ENCODE peak calls at places on chromosomes 1 and 21, in ten cellular contexts. A is psoas muscle; D is aorta; N is upper lobe of right lung; K is right cardiac atrium; C is left lung; U is CD4-positive, alpha-beta T cell; T is HCT116; Z is PC-3; G is naive thymus-derived CD4-positive, alpha-beta T cell. E is an unnamed sample.
A peak's percentile ranks its signal among the peaks of the same experiment; 100 is the strongest.

GRCh38 chr1:116175621-116176020 is 64.4 kb downstream of the MAB21L3 start:
- ATAC-seq in K (no peak), T (no peak), G (peak; percentile 27), C (no peak), Z (no peak), D (no peak), U (no peak), N (no peak), A (no peak), E (no peak)

GRCh38 chr1:112429749-112430148 is 33.7 kb downstream of the CTTNBP2NL start:
- ATAC-seq in D (no peak), C (peak; percentile 37), U (no peak), A (no peak), T (no peak), G (no peak), N (peak; percentile 49), K (no peak), Z (no peak), E (no peak)

GRCh38 chr1:53048345-53048737 is 13.7 kb upstream of the PODN start:
- ATAC-seq in C (no peak), K (no peak), U (no peak), G (no peak), D (no peak), T (no peak), N (no peak), A (no peak), Z (peak; percentile 36), E (no peak)

GRCh38 chr1:239250353-239251035 is 135.9 kb upstream of the CHRM3 start:
- ATAC-seq in U (no peak), A (no peak), T (no peak), G (peak; percentile 22), Z (peak; percentile 97), D (no peak), K (no peak), C (no peak), N (peak; percentile 15), E (no peak)

GRCh38 chr1:37514350-37515184 is at the start of gene MEAF6:
- ATAC-seq in Z (peak; percentile 94), N (peak; percentile 99), K (peak; percentile 99), D (peak; percentile 100), T (peak; percentile 96), A (peak; percentile 99), G (peak; percentile 99), U (peak; percentile 95), C (peak; percentile 99), E (peak; percentile 98)

GRCh38 chr1:23196627-23197328 is 20.5 kb downstream of the HTR1D start:
- ATAC-seq in U (no peak), T (peak; percentile 92), Z (peak; percentile 85), G (no peak), D (no peak), C (peak; percentile 91), A (no peak), K (no peak), N (peak; percentile 89), E (no peak)

GRCh38 chr1:25111706-25112105 is 120.6 kb downstream of the SYF2 start:
- ATAC-seq in C (no peak), K (no peak), U (no peak), Z (no peak), G (no peak), T (no peak), D (no peak), A (no peak), N (no peak), E (no peak)

GRCh38 chr21:20424943-20425342 is 573.3 kb upstream of the NCAM2 start:
- ATAC-seq in D (no peak), G (no peak), C (no peak), K (no peak), Z (no peak), U (no peak), A (no peak), T (no peak), N (no peak), E (no peak)

GRCh38 chr1:206540044-206540758 is 32.9 kb downstream of the RASSF5 start:
- ATAC-seq in T (no peak), D (peak; percentile 92), G (no peak), N (peak; percentile 94), U (no peak), A (no peak), Z (peak; percentile 91), C (peak; percentile 95), K (peak; percentile 93), E (peak; percentile 56)

GRCh38 chr1:40877681-40878080 is 15.5 kb upstream of the CITED4 start:
- ATAC-seq in G (peak; percentile 42), K (peak; percentile 63), U (no peak), T (peak; percentile 68), C (peak; percentile 70), D (peak; percentile 78), A (peak; percentile 86), Z (peak; percentile 68), N (peak; percentile 64), E (peak; percentile 74)

GRCh38 chr21:42799948-42800347 is 79.4 kb downstream of the WDR4 start:
- ATAC-seq in K (no peak), U (no peak), D (no peak), Z (no peak), G (peak; percentile 34), A (no peak), T (no peak), C (no peak), N (no peak), E (no peak)

GRCh38 chr1:155882766-155883165 is 23.4 kb downstream of the SYT11 start:
- ATAC-seq in G (no peak), K (no peak), D (no peak), N (no peak), A (no peak), U (no peak), Z (no peak), T (no peak), C (no peak), E (no peak)

GRCh38 chr1:110857964-110858948 is 14.7 kb upstream of the CD53 start:
- ATAC-seq in D (no peak), U (no peak), Z (peak; percentile 71), C (peak; percentile 40), T (no peak), A (no peak), G (peak; percentile 51), N (peak; percentile 61), K (no peak), E (no peak)

GRCh38 chr1:228842094-228842775 is 107.0 kb downstream of the RHOU start:
- ATAC-seq in C (peak; percentile 5), N (peak; percentile 4), A (peak; percentile 92), T (peak; percentile 63), G (peak; percentile 71), D (peak; percentile 74), Z (peak; percentile 61), U (no peak), K (peak; percentile 79), E (no peak)

GRCh38 chr1:99704356-99704816 is 58.5 kb downstream of the PALMD start:
- ATAC-seq in D (no peak), T (peak; percentile 42), Z (no peak), C (no peak), K (peak; percentile 47), G (no peak), U (no peak), A (no peak), N (peak; percentile 63), E (no peak)

GRCh38 chr1:117511273-117511672 is 94.6 kb upstream of the TENT5C start:
- ATAC-seq in G (no peak), A (no peak), D (no peak), T (no peak), C (no peak), N (no peak), Z (no peak), K (no peak), U (no peak), E (no peak)

GRCh38 chr1:89553195-89553584 is 28.6 kb downstream of the LRRC8B start:
- ATAC-seq in K (no peak), D (peak; percentile 56), N (peak; percentile 55), U (no peak), A (peak; percentile 29), T (no peak), Z (no peak), G (no peak), C (peak; percentile 76), E (no peak)

DNA sequence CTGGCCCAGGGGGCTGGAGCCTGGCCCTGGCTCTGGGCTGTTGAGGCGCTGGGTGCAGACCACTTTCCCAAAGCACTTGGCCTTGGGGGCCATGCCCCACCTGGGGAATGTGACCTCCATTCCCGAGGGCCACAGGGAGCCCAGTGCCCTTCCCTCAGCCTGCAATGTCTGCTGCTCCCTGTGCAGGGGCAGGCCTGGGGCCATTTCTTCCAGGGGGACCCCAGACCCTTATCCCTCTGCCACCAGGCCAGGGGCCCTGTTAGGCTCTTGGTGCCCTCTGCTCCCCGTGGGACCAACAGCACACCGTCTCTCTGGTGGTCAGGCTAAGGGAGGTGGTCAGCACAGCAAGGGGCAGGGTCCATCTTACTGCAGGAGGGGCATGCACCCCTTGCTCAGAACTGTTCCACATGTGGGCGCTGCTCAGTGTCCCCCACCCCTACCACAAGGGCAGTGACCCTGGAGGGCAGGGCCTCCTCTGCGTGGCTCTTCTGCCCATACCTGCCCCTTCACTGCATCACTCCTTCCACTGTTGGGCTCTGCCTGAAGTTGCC is 1.1 kb upstream of the TMEM52 start:
- ATAC-seq in D (no peak), U (no peak), N (no peak), K (peak; percentile 1), A (no peak), T (no peak), G (no peak), Z (no peak), C (no peak), E (no peak)
- H3K27ac ChIP-seq in D (no peak overlapping the region), U (peak overlapping the region; percentile 41), N (peak overlapping the region; percentile 14), K (no peak overlapping the region), A (peak overlapping the region; percentile 34), T (peak overlapping the region; percentile 69), G (peak overlapping the region; percentile 56), Z (no peak overlapping the region), C (no peak overlapping the region), E (peak overlapping the region; percentile 79)

GRCh38 chr1:31648633-31649032 is 4.0 kb upstream of the PEF1 start:
- ATAC-seq in N (no peak), G (no peak), Z (no peak), K (no peak), T (no peak), A (no peak), U (no peak), C (no peak), D (no peak), E (no peak)
- H3K27ac ChIP-seq in N (no peak overlapping the region), G (no peak overlapping the region), Z (no peak overlapping the region), K (peak overlapping the region; percentile 75), T (no peak overlapping the region), A (no peak overlapping the region), U (no peak overlapping the region), C (no peak overlapping the region), D (no peak overlapping the region), E (peak overlapping the region; percentile 24)

DNA sequence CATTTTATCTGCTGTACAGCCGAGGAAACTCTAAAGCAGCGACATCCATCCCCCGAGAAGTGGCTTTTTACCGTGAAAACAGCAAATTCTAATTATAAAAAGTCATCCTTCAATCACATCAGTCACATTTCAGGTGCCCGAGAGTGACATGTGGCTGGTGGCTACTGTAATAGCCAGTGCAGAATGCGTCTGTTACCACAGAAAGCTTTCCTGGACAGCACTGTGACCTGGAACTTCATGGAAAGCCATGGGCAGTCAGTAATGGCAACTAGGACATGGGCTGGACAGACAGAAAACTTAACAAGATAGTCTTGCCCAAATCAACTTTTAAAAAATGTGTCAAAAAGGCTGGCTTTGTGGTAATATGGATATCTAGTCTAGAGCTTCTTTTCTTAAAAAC is 106.6 kb downstream of the BCAR3 start:
- ATAC-seq in U (no peak), T (no peak), Z (no peak), A (peak; percentile 59), D (no peak), G (no peak), C (no peak), K (no peak), N (no peak), E (no peak)
- H3K27ac ChIP-seq in U (no peak overlapping the region), T (no peak overlapping the region), Z (no peak overlapping the region), A (peak overlapping the region; percentile 88), D (no peak overlapping the region), G (no peak overlapping the region), C (no peak overlapping the region), K (no peak overlapping the region), N (no peak overlapping the region), E (no peak overlapping the region)

GRCh38 chr1:66271216-66271903 is 262.6 kb upstream of the SGIP1 start:
- ATAC-seq in T (peak; percentile 73), U (peak; percentile 65), C (peak; percentile 89), G (peak; percentile 64), A (peak; percentile 92), K (peak; percentile 89), D (peak; percentile 95), Z (peak; percentile 72), N (peak; percentile 91), E (peak; percentile 92)
- H3K27ac ChIP-seq in T (peak overlapping the region; percentile 96), U (no peak overlapping the region), C (peak overlapping the region; percentile 79), G (peak overlapping the region; percentile 59), A (peak overlapping the region; percentile 88), K (peak overlapping the region; percentile 100), D (peak overlapping the region; percentile 59), Z (peak overlapping the region; percentile 99), N (peak overlapping the region; percentile 75), E (peak overlapping the region; percentile 82)

E was measured in gastroesophageal sphincter.